ENCODE peak calls at places on chromosomes 4 and X, in eight cellular contexts. L is K562, Y is IMR-90, N is MM.1S, P is neuronal stem cell, K is H9, I is endothelial cell of umbilical vein, G is astrocyte. Z is an unnamed sample.

GRCh38 chrX:108584617-108585211 is 145.1 kb downstream of the COL4A5 start:
- DNase-seq in L (peak), Y (no peak), G (no peak), N (peak), K (peak), P (peak), I (peak), Z (peak)

GRCh38 chrX:24005028-24005427 is 22.0 kb downstream of the KLHL15 start:
- DNase-seq in Y (no peak), G (no peak), N (peak), I (no peak), K (no peak), P (no peak), L (no peak), Z (no peak)

GRCh38 chr4:95428216-95429085 is 120.3 kb downstream of the UNC5C start:
- DNase-seq in N (no peak), Y (no peak), P (peak), G (no peak), K (no peak), I (no peak), L (no peak), Z (peak)

GRCh38 chrX:118495958-118496762 is 545 bp downstream of the DOCK11 start:
- DNase-seq in N (peak), P (no peak), I (peak), Y (no peak), G (no peak), L (peak), K (peak), Z (peak)

GRCh38 chr4:33924239-33924638 is 2320.1 kb downstream of the ARAP2 start:
- DNase-seq in N (no peak), G (peak), Y (peak), L (peak), K (peak), P (peak), I (peak), Z (peak)

GRCh38 chr4:177419416-177419815 is 22.8 kb downstream of the AGA start:
- DNase-seq in K (no peak), Y (no peak), P (no peak), L (no peak), N (no peak), G (no peak), I (no peak), Z (peak)

GRCh38 chr4:143353797-143354196 is 17.1 kb downstream of the GAB1 start:
- DNase-seq in I (no peak), L (no peak), G (no peak), Y (no peak), P (no peak), K (no peak), N (no peak), Z (no peak)

GRCh38 chr4:119337010-119337409 is 15.1 kb upstream of the FABP2 start:
- DNase-seq in P (no peak), K (no peak), G (no peak), I (peak), Y (no peak), N (no peak), L (no peak), Z (no peak)

GRCh38 chr4:102594000-102594399 is 92.8 kb downstream of the NFKB1 start:
- DNase-seq in Y (no peak), G (no peak), P (no peak), K (no peak), I (no peak), L (no peak), N (no peak), Z (no peak)

GRCh38 chrX:50876551-50876950 is 34.0 kb upstream of the BMP15 start:
- DNase-seq in N (no peak), K (no peak), I (no peak), Y (no peak), G (no peak), L (no peak), P (no peak), Z (no peak)

GRCh38 chrX:101258260-101258581 is 32.9 kb downstream of the TAF7L start:
- DNase-seq in I (no peak), P (no peak), L (no peak), G (no peak), N (no peak), K (no peak), Y (no peak), Z (no peak)

GRCh38 chrX:101252634-101253033 is 33.0 kb downstream of the DRP2 start:
- DNase-seq in Y (peak), K (no peak), P (no peak), L (no peak), I (no peak), N (no peak), G (no peak), Z (peak)

GRCh38 chrX:101260435-101260834 is 30.7 kb downstream of the TAF7L start:
- DNase-seq in L (peak), K (peak), I (peak), N (no peak), Y (no peak), G (no peak), P (no peak), Z (peak)

GRCh38 chrX:101262590-101262989 is 28.5 kb downstream of the TAF7L start:
- DNase-seq in I (no peak), N (no peak), K (no peak), P (no peak), Y (no peak), L (no peak), G (no peak), Z (no peak)

DNA sequence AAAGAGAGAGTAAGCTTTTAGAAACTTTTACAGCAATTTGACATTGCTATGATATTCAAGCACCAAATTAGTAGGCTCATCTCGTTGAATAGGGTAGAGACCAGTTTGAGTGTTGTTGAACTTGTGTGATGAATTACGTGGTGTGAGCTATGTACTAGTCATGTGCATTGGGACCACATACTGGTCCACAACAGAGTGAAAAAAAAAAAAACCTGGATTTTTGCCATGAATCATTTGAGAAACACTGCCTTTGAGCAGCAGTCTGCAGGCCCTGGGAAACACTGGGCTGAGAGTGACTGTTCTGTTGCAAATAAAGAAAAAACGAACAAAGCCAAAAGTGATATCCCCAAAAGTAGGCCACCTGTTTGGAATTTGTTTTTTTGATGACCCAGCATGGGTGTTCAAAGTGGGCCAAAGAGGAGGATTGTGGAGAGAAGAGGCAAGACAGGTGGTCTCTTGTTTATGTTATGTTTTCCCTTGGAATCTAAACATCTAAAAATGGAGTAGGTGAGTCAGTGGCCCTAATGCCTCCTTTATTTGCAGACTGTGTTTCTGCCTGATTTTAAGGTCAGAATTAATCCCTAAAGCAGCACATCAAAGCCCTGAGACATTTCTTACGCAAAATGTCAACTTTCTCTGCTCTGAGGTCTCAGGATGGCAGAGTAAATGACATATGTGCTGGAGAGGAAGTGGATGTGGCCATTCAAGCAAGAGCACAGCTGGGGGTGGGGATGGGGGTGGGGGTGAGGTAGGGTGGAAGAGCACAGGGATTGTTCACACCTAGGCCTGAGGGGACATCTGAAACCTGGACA is 33.5 kb downstream of the TAF7L start:
- DNase-seq in K (no peak), N (no peak), G (peak), L (no peak), I (no peak), Y (peak), P (no peak), Z (peak)
- H3K9ac ChIP-seq in K (no peak), N (no peak), G (no peak), L (no peak), I (no peak), Y (no peak), P (no peak), Z (no peak)

GRCh38 chr4:121788896-121789295 is 12.2 kb upstream of the EXOSC9 start:
- DNase-seq in G (no peak), Y (no peak), N (no peak), K (no peak), L (no peak), P (no peak), I (no peak), Z (peak)

GRCh38 chr4:121789960-121790829 is 10.9 kb upstream of the EXOSC9 start:
- DNase-seq in K (no peak), L (peak), P (no peak), G (peak), I (peak), N (no peak), Y (peak), Z (peak)

GRCh38 chr4:121790976-121791375 is 10.1 kb upstream of the EXOSC9 start:
- DNase-seq in G (no peak), I (no peak), P (no peak), K (no peak), Y (peak), N (no peak), L (peak), Z (no peak)

GRCh38 chr4:121791481-121791880 is 9.6 kb upstream of the EXOSC9 start:
- DNase-seq in L (no peak), I (no peak), N (no peak), Y (peak), K (no peak), G (peak), P (no peak), Z (peak)

GRCh38 chr4:121789470-121789869 is 11.7 kb upstream of the EXOSC9 start:
- DNase-seq in P (no peak), N (no peak), K (no peak), G (peak), Y (peak), I (no peak), L (no peak), Z (peak)
- H3K9ac ChIP-seq in P (no peak), N (no peak), K (no peak), G (no peak), Y (peak), I (peak), L (no peak), Z (peak)

GRCh38 chr4:80129785-80130184 is 56.8 kb upstream of the ANTXR2 start:
- DNase-seq in P (no peak), G (no peak), N (no peak), L (no peak), Y (no peak), K (no peak), I (no peak), Z (no peak)
- H3K9ac ChIP-seq in P (no peak), G (no peak), N (no peak), L (no peak), Y (no peak), K (no peak), I (no peak), Z (no peak)

DNA sequence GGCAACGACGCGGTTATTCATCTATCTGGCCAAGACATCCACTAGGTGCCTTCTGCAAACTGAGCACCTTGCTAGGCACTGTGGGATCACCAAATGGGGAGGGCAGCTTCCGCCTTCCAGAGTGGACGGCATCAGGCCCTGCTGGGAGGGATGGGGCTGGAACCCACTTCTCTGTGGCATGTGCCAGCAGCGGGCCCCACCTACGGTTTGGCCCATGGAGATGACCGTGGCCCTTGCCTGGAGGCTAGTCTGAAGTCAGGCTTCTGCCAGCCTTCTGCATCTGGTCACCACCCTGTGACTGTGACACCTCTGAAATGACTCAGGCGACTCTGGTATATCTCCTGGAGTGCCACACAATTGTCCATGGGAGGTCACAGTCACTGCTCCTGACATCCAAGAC is 7.2 kb downstream of the SSR4 start:
- DNase-seq in P (no peak), K (no peak), N (no peak), Y (no peak), L (no peak), I (no peak), G (no peak), Z (peak)
- H3K9ac ChIP-seq in P (no peak), K (no peak), N (no peak), Y (no peak), L (no peak), I (no peak), G (no peak), Z (no peak)

DNA sequence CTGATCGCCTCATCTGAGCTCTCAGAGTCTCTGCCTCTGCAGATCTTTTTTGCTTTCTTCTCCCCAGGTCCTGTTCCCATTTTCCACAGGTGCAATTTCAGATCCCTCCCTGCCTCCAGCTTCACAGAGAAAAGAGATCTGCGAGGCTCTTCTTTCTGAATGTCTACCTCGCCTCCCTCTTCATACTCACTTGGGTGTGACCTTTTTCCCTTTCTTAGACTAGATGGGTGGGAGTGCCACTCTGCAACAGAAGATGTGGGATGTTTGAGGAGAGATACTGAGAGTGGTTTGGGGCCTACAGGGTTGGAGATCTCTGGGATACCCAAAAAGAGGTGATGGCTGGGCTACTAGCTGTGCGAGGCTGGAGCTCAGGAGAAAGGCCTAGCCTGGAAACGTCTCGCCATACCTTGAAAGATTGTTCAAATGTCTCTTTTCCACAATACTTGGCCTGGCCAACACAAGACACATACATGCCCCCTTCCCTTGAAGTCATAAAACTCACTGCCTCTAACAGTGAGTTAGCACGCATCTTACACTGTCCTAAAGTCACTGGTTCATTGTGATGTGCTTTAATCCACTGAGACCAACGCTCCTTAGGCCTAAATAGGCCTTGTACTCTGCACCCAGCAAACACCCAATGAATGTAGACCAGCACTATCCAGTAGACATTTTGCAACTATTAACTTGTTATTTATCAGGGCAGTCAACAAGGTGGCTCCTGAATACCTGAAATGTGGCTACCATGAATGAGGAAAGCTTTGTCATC is 33.6 kb downstream of the IRF2 start:
- DNase-seq in P (no peak), L (no peak), K (no peak), Y (no peak), N (no peak), G (no peak), I (no peak), Z (no peak)
- H3K9ac ChIP-seq in P (no peak), L (no peak), K (no peak), Y (no peak), N (no peak), G (no peak), I (no peak), Z (no peak)